ENCODE peak calls at places on chromosomes 2 and 18, in four cellular contexts. M is mammary epithelial cell, W is fibroblast of the aortic adventitia, Z is AG04450. K is an unnamed sample.

GRCh38 chr2:120391905-120392665 is 46.1 kb downstream of the INHBB start:
- DNase-seq in M (no peak), W (no peak), Z (no peak), K (no peak)

GRCh38 chr2:238914648-238915015 is 66.7 kb downstream of the TWIST2 start:
- DNase-seq in M (peak; percentile 33), W (peak; percentile 52), Z (no peak), K (peak; percentile 36)

GRCh38 chr2:116098049-116098448 is 1655.6 kb downstream of the DPP10 start:
- DNase-seq in M (no peak), W (no peak), Z (no peak), K (no peak)

GRCh38 chr2:172084734-172085459 is 410 bp upstream of the DLX1 start:
- DNase-seq in M (peak; percentile 97), W (peak; percentile 97), Z (peak; percentile 87), K (peak; percentile 96)

GRCh38 chr2:186551323-186552050 is 38.4 kb upstream of the ITGAV start:
- DNase-seq in M (no peak), W (peak; percentile 71), Z (no peak), K (no peak)

GRCh38 chr2:197207106-197207505 is 103.5 kb downstream of the ANKRD44 start:
- DNase-seq in M (no peak), W (no peak), Z (no peak), K (no peak)

GRCh38 chr2:129069875-129070594 is 751.4 kb upstream of the HS6ST1 start:
- DNase-seq in M (no peak), W (no peak), Z (no peak), K (no peak)

GRCh38 chr2:25257032-25257455 is 84.7 kb downstream of the DNMT3A start:
- DNase-seq in M (no peak), W (peak; percentile 39), Z (peak; percentile 43), K (no peak)

GRCh38 chr2:171703574-171704347 is 16.5 kb downstream of the DYNC1I2 start:
- DNase-seq in M (peak; percentile 23), W (peak; percentile 61), Z (no peak), K (peak; percentile 55)

GRCh38 chr2:149832256-149832655 is 244.7 kb upstream of the MMADHC start:
- DNase-seq in M (peak; percentile 39), W (peak; percentile 3), Z (no peak), K (no peak)

GRCh38 chr2:188142636-188143035 is 149.0 kb upstream of the GULP1 start:
- DNase-seq in M (peak; percentile 81), W (peak; percentile 38), Z (no peak), K (peak; percentile 12)

GRCh38 chr2:23510471-23510870 is 125.5 kb downstream of the KLHL29 start:
- DNase-seq in M (no peak), W (no peak), Z (no peak), K (no peak)

GRCh38 chr2:120442923-120443571 is 97.1 kb downstream of the INHBB start:
- DNase-seq in M (no peak), W (no peak), Z (no peak), K (no peak)

GRCh38 chr2:28604284-28604843 is 108.5 kb downstream of the PLB1 start:
- DNase-seq in M (no peak), W (no peak), Z (no peak), K (no peak)

GRCh38 chr2:204293884-204294535 is 251.3 kb upstream of the PARD3B start:
- DNase-seq in M (no peak), W (no peak), Z (no peak), K (no peak)

GRCh38 chr2:152243723-152244122 is 68.2 kb upstream of the STAM2 start:
- DNase-seq in M (no peak), W (no peak), Z (no peak), K (no peak)

GRCh38 chr18:57352761-57353136 is 392 bp downstream of the ST8SIA3 start:
- DNase-seq in M (no peak), W (no peak), Z (no peak), K (no peak)

GRCh38 chr18:34767601-34768027 is 57.5 kb downstream of the DTNA start:
- DNase-seq in M (peak; percentile 93), W (peak; percentile 68), Z (peak; percentile 77), K (peak; percentile 56)

GRCh38 chr2:179097131-179097530 is 47.2 kb upstream of the CCDC141 start:
- DNase-seq in M (no peak), W (no peak), Z (no peak), K (no peak)

GRCh38 chr2:60552096-60552850 is 1.2 kb downstream of the BCL11A start:
- DNase-seq in M (peak; percentile 44), W (no peak), Z (no peak), K (peak; percentile 57)

GRCh38 chr2:238351315-238351714 is 31.0 kb downstream of the TRAF3IP1 start:
- DNase-seq in M (no peak), W (no peak), Z (no peak), K (no peak)

GRCh38 chr18:50418650-50419049 is 43.8 kb downstream of the SKA1 start:
- DNase-seq in M (no peak), W (no peak), Z (no peak), K (no peak)

GRCh38 chr2:215784371-215784783 is 229.0 kb downstream of the MREG start:
- DNase-seq in M (no peak), W (peak; percentile 98), Z (peak; percentile 84), K (no peak)

GRCh38 chr2:216557820-216558219 is 59.2 kb downstream of the RPL37A start:
- DNase-seq in M (no peak), W (no peak), Z (no peak), K (no peak)

GRCh38 chr18:49690307-49690706 is 123.0 kb downstream of the ACAA2 start:
- DNase-seq in M (peak; percentile 99), W (peak; percentile 95), Z (peak; percentile 66), K (peak; percentile 83)

GRCh38 chr2:86556508-86556907 is 6.7 kb downstream of the CHMP3 start:
- DNase-seq in M (no peak), W (no peak), Z (no peak), K (no peak)

GRCh38 chr2:100818003-100818605 is 1.8 kb upstream of the NPAS2 start:
- DNase-seq in M (peak; percentile 82), W (peak; percentile 50), Z (no peak), K (peak; percentile 16)

GRCh38 chr18:30562231-30562630 is 480.3 kb downstream of the DSC3 start:
- DNase-seq in M (no peak), W (no peak), Z (no peak), K (no peak)

GRCh38 chr2:43075054-43075593 is 151.3 kb downstream of the ZFP36L2 start:
- DNase-seq in M (peak; percentile 96), W (peak; percentile 98), Z (peak; percentile 92), K (peak; percentile 96)

GRCh38 chr18:38545071-38545470 is 979.5 kb upstream of the CELF4 start:
- DNase-seq in M (peak; percentile 77), W (no peak), Z (no peak), K (peak; percentile 81)

GRCh38 chr18:62447652-62448051 is 75.2 kb upstream of the ZCCHC2 start:
- DNase-seq in M (peak; percentile 65), W (no peak), Z (no peak), K (no peak)

GRCh38 chr2:88003074-88003755 is 13.1 kb downstream of the RNU2-63P start:
- DNase-seq in M (no peak), W (no peak), Z (no peak), K (no peak)

GRCh38 chr18:35917043-35917442 is 55.4 kb upstream of the RMP24 start:
- DNase-seq in M (peak; percentile 12), W (no peak), Z (no peak), K (peak; percentile 18)

GRCh38 chr2:218618102-218618860 is 10.6 kb downstream of the PLCD4 start:
- DNase-seq in M (no peak), W (no peak), Z (no peak), K (peak; percentile 31)
- TF ChIP-seq CTCF in M (peak; percentile 43), W (no peak), Z (no peak), K (no peak)

GRCh38 chr2:96870631-96871255 is 863 bp upstream of the SEMA4C start:
- DNase-seq in M (no peak), W (peak; percentile 67), Z (no peak), K (no peak)

GRCh38 chr2:96867756-96868554 is 1.9 kb downstream of the SEMA4C start:
- DNase-seq in M (peak; percentile 23), W (peak; percentile 27), Z (no peak), K (no peak)

GRCh38 chr2:96869824-96870630 is at the start of gene SEMA4C:
- DNase-seq in M (no peak), W (no peak), Z (no peak), K (peak; percentile 38)

GRCh38 chr2:96868555-96869280 is 1.2 kb downstream of the SEMA4C start:
- DNase-seq in M (peak; percentile 67), W (peak; percentile 88), Z (peak; percentile 83), K (peak; percentile 87)

DNA sequence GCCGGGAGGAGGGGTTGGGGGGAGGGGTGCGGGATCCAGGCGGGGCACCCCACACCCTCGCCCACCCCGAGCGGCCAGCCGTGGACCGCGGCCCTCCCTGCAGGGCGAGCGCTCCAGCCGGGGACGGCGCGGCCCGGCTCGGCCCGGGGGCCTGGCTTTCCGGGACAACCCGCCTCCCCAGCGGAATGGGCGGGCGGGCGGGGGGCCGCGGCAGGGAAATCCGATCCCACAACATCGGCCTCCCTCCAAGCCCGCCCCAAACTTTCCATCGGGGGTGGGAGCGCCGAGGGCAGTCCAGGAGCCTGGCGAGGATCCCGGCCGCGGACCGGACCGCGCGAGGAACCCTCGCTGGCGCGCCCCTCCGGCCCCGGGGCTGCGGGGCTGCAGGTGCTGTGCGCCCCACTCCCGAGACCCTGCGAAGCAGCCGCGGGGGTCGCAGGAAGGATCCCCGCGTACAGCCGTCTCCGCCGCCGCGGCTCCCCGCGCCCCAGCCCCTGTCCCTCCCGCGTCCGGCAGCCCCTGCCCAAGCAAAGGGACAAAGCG is 528 bp downstream of the SEMA4C start:
- DNase-seq in M (peak; percentile 44), W (peak; percentile 73), Z (no peak), K (peak; percentile 81)
- TF ChIP-seq CTCF in M (no peak), W (no peak), Z (no peak), K (peak; percentile 14)

DNA sequence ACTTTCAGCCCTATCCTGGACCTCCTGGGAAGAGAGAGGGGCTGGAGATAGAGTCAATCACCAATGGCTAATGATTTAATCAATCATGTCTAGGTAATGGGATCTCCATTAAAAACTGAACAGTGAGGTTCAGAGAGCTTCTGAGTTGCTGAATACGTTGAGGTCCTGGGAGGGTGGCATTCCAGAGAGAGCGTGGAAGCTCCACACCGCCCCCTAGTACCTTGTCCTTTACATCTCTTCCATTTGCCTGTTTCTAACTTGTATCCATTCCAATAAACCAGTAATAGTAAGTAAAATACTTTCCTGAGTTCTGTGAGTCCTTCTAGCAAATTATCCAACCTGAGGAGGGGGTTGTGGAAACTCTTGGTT is 101.7 kb downstream of the B3GNT2 start:
- DNase-seq in M (no peak), W (no peak), Z (no peak), K (peak; percentile 50)
- TF ChIP-seq CTCF in M (peak; percentile 51), W (peak; percentile 16), Z (peak; percentile 14), K (no peak)

GRCh38 chr18:56003651-56004050 is 415.7 kb upstream of the TCF4 start:
- DNase-seq in M (no peak), W (no peak), Z (no peak), K (no peak)

GRCh38 chr18:56003009-56003408 is 415.0 kb upstream of the TCF4 start:
- DNase-seq in M (no peak), W (no peak), Z (no peak), K (no peak)

GRCh38 chr18:56000041-56000440 is 412.0 kb upstream of the TCF4 start:
- DNase-seq in M (no peak), W (no peak), Z (no peak), K (no peak)

GRCh38 chr18:55999641-56000040 is 411.6 kb upstream of the TCF4 start:
- DNase-seq in M (no peak), W (peak; percentile 65), Z (no peak), K (no peak)

DNA sequence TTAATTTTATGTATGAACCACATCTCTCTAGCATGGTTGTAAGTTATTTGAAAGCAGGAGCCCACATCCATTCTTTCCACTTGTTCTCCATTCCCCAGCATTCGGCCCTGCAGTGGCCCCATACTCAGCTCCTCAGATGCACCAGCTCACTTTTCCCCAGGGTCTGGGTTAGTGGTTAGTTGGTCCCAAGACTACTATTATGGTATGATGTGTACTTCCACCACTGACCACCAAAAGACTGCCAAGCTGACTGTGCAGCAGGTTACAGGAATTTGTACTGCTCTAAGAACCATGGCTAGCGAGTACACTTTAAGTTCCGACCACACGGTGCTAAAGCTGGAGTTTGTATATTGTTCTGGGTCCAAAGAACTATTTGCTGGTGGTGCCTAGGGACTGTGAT is 413.6 kb upstream of the TCF4 start:
- DNase-seq in M (no peak), W (no peak), Z (no peak), K (no peak)
- TF ChIP-seq CTCF in M (no peak), W (no peak), Z (no peak), K (no peak)

K was measured in MCF 10A.